ENCODE peak calls at places on chromosome 4, in ten cellular contexts. P is IMR-90, L is heart right ventricle, Z is thoracic aorta, B is foreskin fibroblast, O is GM12865, N is left ventricle myocardium inferior, F is GM10248, I is transverse colon, G is glutamatergic neuron. E is an unnamed sample.

GRCh38 chr4:48905363-48906015 is 1.1 kb downstream of the OCIAD2 start:
- DNase-seq in Z (no peak), L (no peak), P (peak; percentile 61), B (peak; percentile 65), G (no peak), F (no peak), I (peak; percentile 27), N (no peak), O (no peak), E (no peak)

GRCh38 chr4:83328486-83328885 is 6.2 kb downstream of the HPSE start:
- DNase-seq in B (peak; percentile 19), F (no peak), I (no peak), O (no peak), P (no peak), N (no peak), Z (no peak), G (no peak), L (no peak), E (no peak)

GRCh38 chr4:147814334-147814733 is 82.4 kb downstream of the ARHGAP10 start:
- DNase-seq in Z (no peak), I (no peak), G (no peak), F (no peak), L (no peak), B (no peak), O (no peak), N (no peak), P (no peak), E (no peak)

GRCh38 chr4:55910140-55910539 is 38.6 kb upstream of the CEP135 start:
- DNase-seq in O (no peak), F (no peak), Z (no peak), L (no peak), N (no peak), I (no peak), B (peak; percentile 67), P (peak; percentile 68), G (no peak), E (no peak)

GRCh38 chr4:548976-549375 is 27.1 kb downstream of the TMEM271 start:
- DNase-seq in P (no peak), L (no peak), F (no peak), N (no peak), G (no peak), Z (no peak), O (no peak), I (no peak), B (no peak), E (no peak)

GRCh38 chr4:173752610-173753009 is 222.6 kb upstream of the HAND2 start:
- DNase-seq in B (no peak), Z (no peak), L (no peak), O (peak; percentile 62), G (peak; percentile 62), I (peak; percentile 31), N (no peak), F (peak; percentile 11), P (peak; percentile 4), E (no peak)

GRCh38 chr4:108081251-108081650 is 87.5 kb downstream of the LEF1 start:
- DNase-seq in N (no peak), P (no peak), Z (no peak), F (no peak), G (no peak), I (no peak), O (no peak), L (no peak), B (no peak), E (no peak)

GRCh38 chr4:64158648-64159326 is 250.5 kb downstream of the TECRL start:
- DNase-seq in F (peak; percentile 36), P (peak; percentile 22), N (no peak), G (peak; percentile 62), Z (no peak), O (peak; percentile 79), L (no peak), I (peak; percentile 29), B (peak; percentile 3), E (no peak)

GRCh38 chr4:119693127-119693526 is 64.5 kb upstream of the PDE5A start:
- DNase-seq in F (no peak), G (no peak), Z (no peak), B (peak; percentile 28), P (peak; percentile 55), L (no peak), I (no peak), O (no peak), N (no peak), E (no peak)

GRCh38 chr4:71268156-71268555 is 70.7 kb upstream of the SLC4A4 start:
- DNase-seq in N (no peak), Z (no peak), B (no peak), G (no peak), I (no peak), L (no peak), O (no peak), F (no peak), P (peak; percentile 37), E (no peak)

GRCh38 chr4:1240721-1241465 is 8.0 kb downstream of the CTBP1 start:
- DNase-seq in G (no peak), F (no peak), I (peak; percentile 9), P (no peak), O (no peak), N (no peak), L (peak; percentile 12), B (no peak), Z (no peak), E (no peak)

GRCh38 chr4:147407261-147408045 is 73.4 kb upstream of the EDNRA start:
- DNase-seq in I (no peak), Z (no peak), N (peak; percentile 24), O (peak; percentile 4), F (no peak), G (no peak), B (no peak), P (no peak), L (peak; percentile 24), E (no peak)

GRCh38 chr4:17385403-17385802 is 126.5 kb downstream of the QDPR start:
- DNase-seq in I (no peak), P (peak; percentile 50), G (no peak), F (peak; percentile 26), B (peak; percentile 49), L (no peak), Z (no peak), O (peak; percentile 52), N (no peak), E (no peak)

GRCh38 chr4:41108481-41108880 is 105.9 kb downstream of the APBB2 start:
- DNase-seq in B (no peak), L (no peak), Z (no peak), F (no peak), N (no peak), P (no peak), G (no peak), I (no peak), O (no peak), E (no peak)

GRCh38 chr4:9781343-9782135 is at the start of gene DRD5:
- DNase-seq in B (no peak), I (no peak), L (no peak), Z (no peak), P (no peak), G (peak; percentile 63), F (no peak), N (no peak), O (no peak), E (no peak)

GRCh38 chr4:30825008-30825765 is 105.0 kb downstream of the PCDH7 start:
- DNase-seq in I (no peak), G (no peak), F (no peak), N (no peak), P (peak; percentile 30), B (peak; percentile 35), Z (no peak), O (no peak), L (no peak), E (no peak)

GRCh38 chr4:20368926-20369325 is 117.2 kb downstream of the SLIT2 start:
- DNase-seq in O (no peak), P (peak; percentile 67), L (no peak), Z (no peak), N (no peak), B (peak; percentile 50), G (no peak), I (no peak), F (no peak), E (no peak)

GRCh38 chr4:2249526-2249991 is 7.6 kb upstream of the HAUS3 start:
- DNase-seq in G (peak; percentile 16), I (no peak), B (no peak), P (no peak), N (no peak), L (no peak), F (no peak), Z (no peak), O (peak; percentile 0), E (peak; percentile 87)

GRCh38 chr4:58514299-58514698 is 1404.1 kb upstream of the IGFBP7 start:
- DNase-seq in I (no peak), P (no peak), Z (no peak), F (no peak), G (no peak), L (no peak), N (no peak), O (no peak), B (no peak), E (no peak)
- TF ChIP-seq CTCF in I (no peak), P (peak; percentile 18), Z (no peak), F (no peak), G (no peak), L (no peak), N (no peak), O (no peak), B (no peak), E (peak; percentile 39)

DNA sequence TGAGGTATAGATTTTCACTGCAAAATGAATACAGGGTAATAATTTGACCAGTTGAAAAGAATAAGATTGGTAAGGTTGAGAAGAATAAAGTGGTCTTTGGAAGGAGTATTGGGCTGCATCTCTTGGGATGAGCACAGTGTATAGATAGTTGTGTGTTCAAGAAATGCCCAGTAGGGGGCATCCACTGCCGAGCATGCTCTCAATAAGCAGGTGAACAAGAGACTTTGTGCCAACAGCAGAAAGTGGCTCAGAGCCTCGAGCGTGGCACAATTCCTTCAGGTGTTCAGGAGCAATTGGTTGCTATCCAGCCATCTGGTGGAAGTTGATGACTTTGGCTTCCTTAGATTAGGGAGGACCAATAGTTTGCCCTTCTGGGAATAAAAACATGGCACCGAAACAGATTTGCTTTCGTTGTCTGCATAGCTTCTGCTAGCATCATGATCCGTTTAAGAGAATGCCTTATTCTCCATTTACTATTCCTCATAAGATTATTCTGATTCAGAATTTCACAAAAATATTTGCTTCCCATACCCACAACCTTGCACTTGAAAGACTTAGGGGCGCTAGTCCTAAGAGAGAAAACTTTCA is 258.1 kb upstream of the NEIL3 start:
- DNase-seq in Z (no peak), N (no peak), O (peak; percentile 63), P (peak; percentile 9), F (peak; percentile 29), L (no peak), G (no peak), B (peak; percentile 35), I (peak; percentile 7), E (no peak)
- TF ChIP-seq CTCF in Z (no peak), N (no peak), O (peak; percentile 72), P (peak; percentile 35), F (peak; percentile 35), L (no peak), G (peak; percentile 67), B (peak; percentile 23), I (peak; percentile 29), E (peak; percentile 56)

GRCh38 chr4:81919810-81920209 is 448.1 kb upstream of the RASGEF1B start:
- DNase-seq in I (no peak), G (no peak), N (no peak), P (no peak), B (no peak), F (no peak), Z (no peak), L (no peak), O (no peak), E (no peak)
- TF ChIP-seq CTCF in I (no peak), G (no peak), N (no peak), P (no peak), B (no peak), F (no peak), Z (no peak), L (no peak), O (no peak), E (no peak)

GRCh38 chr4:159195400-159195799 is 92.5 kb downstream of the RAPGEF2 start:
- DNase-seq in Z (no peak), B (no peak), I (no peak), N (no peak), O (no peak), F (no peak), P (no peak), G (no peak), L (no peak), E (no peak)
- TF ChIP-seq CTCF in Z (no peak), B (no peak), I (no peak), N (no peak), O (no peak), F (no peak), P (no peak), G (no peak), L (no peak), E (no peak)